ENCODE peak calls at places on chromosome X, in four cellular contexts. C is prostate gland, I is left ventricle myocardium inferior, M is sigmoid colon. Q is an unnamed sample.

GRCh38 chrX:73563740-73564073 is 710 bp downstream of the CHIC1 start:
- DNase-seq in I (no peak), C (no peak), M (no peak), Q (no peak)

GRCh38 chrX:2584216-2584615 is 83.4 kb upstream of the DHRSX start:
- DNase-seq in M (no peak), C (no peak), I (no peak), Q (no peak)

GRCh38 chrX:72060196-72060974 is 71.3 kb downstream of the RTL5 start:
- DNase-seq in M (no peak), I (no peak), C (no peak), Q (no peak)

GRCh38 chrX:30888526-30889146 is 418 bp downstream of the TAB3 start:
- DNase-seq in M (peak; percentile 65), I (no peak), C (no peak), Q (peak; percentile 74)

GRCh38 chrX:19332983-19333382 is 10.7 kb upstream of the PDHA1 start:
- DNase-seq in I (peak; percentile 52), C (no peak), M (no peak), Q (no peak)

GRCh38 chrX:118521435-118521834 is 25.8 kb downstream of the DOCK11 start:
- DNase-seq in I (no peak), C (no peak), M (no peak), Q (no peak)

GRCh38 chrX:64205441-64205734 is at the start of gene AMER1:
- DNase-seq in I (no peak), C (no peak), M (no peak), Q (no peak)

GRCh38 chrX:119693032-119693995 is at the start of gene SEPTIN6:
- DNase-seq in I (peak; percentile 62), M (peak; percentile 83), C (peak; percentile 40), Q (peak; percentile 85)

GRCh38 chrX:150834695-150835094 is 63.8 kb downstream of the CD99L2 start:
- DNase-seq in M (no peak), I (no peak), C (no peak), Q (no peak)

GRCh38 chrX:80817002-80817401 is 7.3 kb upstream of the BRWD3 start:
- DNase-seq in I (no peak), M (no peak), C (no peak), Q (no peak)

GRCh38 chrX:45449982-45450381 is 249.3 kb upstream of the DIPK2B start:
- DNase-seq in I (no peak), C (peak; percentile 8), M (no peak), Q (no peak)

GRCh38 chrX:38627683-38628082 is 66.3 kb downstream of the TSPAN7 start:
- DNase-seq in C (no peak), M (no peak), I (no peak), Q (no peak)

GRCh38 chrX:22060451-22060940 is 28.4 kb downstream of the PHEX start:
- DNase-seq in M (no peak), I (no peak), C (no peak), Q (no peak)

GRCh38 chrX:9955506-9955905 is 11.7 kb upstream of the CLDN34 start:
- DNase-seq in M (no peak), I (no peak), C (no peak), Q (no peak)

GRCh38 chrX:19955306-19955705 is 35.6 kb downstream of the BCLAF3 start:
- DNase-seq in C (no peak), M (no peak), I (no peak), Q (no peak)

GRCh38 chrX:68894142-68894512 is 65.3 kb downstream of the EFNB1 start:
- DNase-seq in I (no peak), M (no peak), C (no peak), Q (no peak)

GRCh38 chrX:68897118-68897517 is 68.3 kb downstream of the EFNB1 start:
- DNase-seq in I (no peak), M (no peak), C (no peak), Q (no peak)

GRCh38 chrX:68896581-68896980 is 67.8 kb downstream of the EFNB1 start:
- DNase-seq in I (no peak), C (no peak), M (no peak), Q (no peak)

GRCh38 chrX:68894513-68895338 is 65.9 kb downstream of the EFNB1 start:
- DNase-seq in C (peak; percentile 42), I (peak; percentile 62), M (peak; percentile 85), Q (peak; percentile 83)

DNA sequence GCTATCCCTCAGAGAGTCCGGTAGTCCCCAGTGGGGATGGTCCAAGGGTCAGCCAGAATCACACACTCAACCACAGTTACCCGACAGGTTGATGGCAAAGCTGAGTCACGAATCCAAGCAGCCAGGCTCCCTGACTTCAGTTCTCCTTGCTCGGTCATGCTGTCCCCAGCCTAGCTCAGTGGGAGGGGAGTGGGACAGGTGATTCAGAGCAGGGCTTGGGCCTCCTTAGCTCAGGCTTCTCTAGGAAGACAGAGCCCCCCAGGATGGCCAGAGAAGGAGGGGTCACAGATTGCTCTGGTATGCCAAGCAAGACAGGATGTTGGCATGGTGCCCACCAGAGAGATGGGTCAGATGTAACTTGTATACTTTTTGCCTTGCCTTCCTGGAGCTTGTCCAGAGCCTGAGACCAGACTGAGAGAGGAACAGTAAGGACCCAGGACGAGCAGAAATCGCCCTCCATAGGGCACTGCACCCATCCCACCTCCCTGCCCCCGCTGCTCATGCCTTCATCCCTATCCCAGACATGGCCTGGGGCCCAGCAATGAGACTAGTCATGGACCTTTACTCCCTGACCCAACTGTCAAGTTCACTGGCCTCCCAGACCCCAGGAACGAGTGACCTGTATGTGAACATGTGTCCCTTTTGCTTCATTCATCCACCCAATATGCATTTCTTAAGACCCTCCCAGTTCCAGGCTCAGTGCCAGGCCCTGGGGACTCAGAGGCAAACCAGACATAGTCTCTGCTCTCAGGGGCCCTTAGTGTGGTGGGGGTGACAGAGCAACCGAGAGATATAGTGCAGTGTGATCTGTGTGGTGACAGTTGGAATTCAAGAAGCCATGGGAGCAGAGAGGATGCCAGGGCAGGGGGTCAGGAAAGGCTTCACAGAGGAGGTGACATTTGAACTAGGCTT is 66.8 kb downstream of the EFNB1 start:
- DNase-seq in C (peak; percentile 35), M (peak; percentile 86), I (no peak), Q (peak; percentile 81)
- H3K4me3 ChIP-seq in C (no peak overlapping the region), M (peak overlapping the region; percentile 17), I (peak overlapping the region; percentile 52), Q (no peak overlapping the region)

GRCh38 chrX:1520350-1520749 is 16.6 kb downstream of the P2RY8 start:
- DNase-seq in M (no peak), C (no peak), I (no peak), Q (no peak)

GRCh38 chrX:1519022-1519497 is 17.9 kb downstream of the P2RY8 start:
- DNase-seq in I (no peak), M (no peak), C (no peak), Q (no peak)

GRCh38 chrX:1524874-1525582 is 12.0 kb downstream of the P2RY8 start:
- DNase-seq in I (no peak), C (no peak), M (no peak), Q (no peak)

GRCh38 chrX:1518512-1518911 is 18.5 kb downstream of the P2RY8 start:
- DNase-seq in C (no peak), M (no peak), I (no peak), Q (no peak)

DNA sequence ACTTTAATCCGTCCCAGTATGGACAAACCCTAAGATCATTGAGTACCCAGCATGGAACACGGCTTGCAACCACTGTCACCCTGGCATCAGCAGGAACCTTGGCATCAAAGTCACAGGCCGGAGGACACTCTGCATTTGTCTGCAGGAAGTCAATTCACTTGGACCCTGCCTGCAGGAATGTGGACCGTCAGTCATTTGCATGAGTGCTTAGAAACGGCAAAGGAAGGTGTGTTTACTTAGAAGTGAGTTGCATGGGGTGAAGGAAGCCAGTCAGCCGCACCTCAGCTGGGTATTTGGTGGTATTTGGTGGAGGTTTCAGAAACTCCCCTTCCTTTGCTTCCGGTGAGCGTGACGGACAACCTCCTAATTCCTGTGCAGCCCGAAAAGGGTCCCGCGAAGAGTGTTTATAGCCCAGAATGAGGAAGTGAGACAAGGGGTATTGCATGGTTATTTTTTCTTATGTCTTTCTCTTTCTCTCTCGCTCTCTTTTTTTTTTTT is 15.5 kb downstream of the P2RY8 start:
- DNase-seq in M (no peak), I (no peak), C (no peak), Q (no peak)
- H3K4me1 ChIP-seq in M (no peaks in the 10 kb centered on the region), I (no peaks in the 10 kb centered on the region), C (no peaks in the 10 kb centered on the region), Q (no peaks in the 10 kb centered on the region)

DNA sequence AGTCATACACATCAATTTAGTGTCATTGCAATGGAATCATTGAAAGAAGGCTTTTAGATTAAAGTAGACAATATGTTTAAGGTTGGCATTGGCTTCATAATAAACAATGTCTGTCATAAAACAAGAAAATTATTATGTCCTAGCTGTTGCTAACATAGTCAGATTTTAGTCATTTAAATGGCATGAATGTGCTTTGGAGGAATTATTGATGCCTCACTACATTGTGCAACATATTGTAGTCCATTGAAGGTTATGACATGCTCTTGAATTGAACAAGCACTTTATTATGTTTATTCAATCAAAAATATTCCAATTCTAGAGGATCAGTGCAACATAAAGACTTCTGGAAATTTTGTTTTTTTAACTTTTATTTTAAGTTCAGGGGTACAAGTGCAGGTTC is 489.8 kb upstream of the AMOT start:
- DNase-seq in M (no peak), I (no peak), C (no peak), Q (no peak)
- H3K27me3 ChIP-seq in M (no peaks in the 10 kb centered on the region), I (no peaks in the 10 kb centered on the region), C (no peaks in the 10 kb centered on the region), Q (no peaks in the 10 kb centered on the region)

GRCh38 chrX:11531226-11531625 is 134.5 kb downstream of the ARHGAP6 start:
- DNase-seq in M (no peak), I (no peak), C (peak; percentile 4), Q (no peak)

GRCh38 chrX:11535156-11535919 is 130.4 kb downstream of the ARHGAP6 start:
- DNase-seq in C (no peak), M (no peak), I (no peak), Q (no peak)

GRCh38 chrX:11533211-11533651 is 132.5 kb downstream of the ARHGAP6 start:
- DNase-seq in C (peak; percentile 5), M (no peak), I (no peak), Q (no peak)

GRCh38 chrX:11530621-11531020 is 135.1 kb downstream of the ARHGAP6 start:
- DNase-seq in C (no peak), I (no peak), M (no peak), Q (no peak)

GRCh38 chrX:11532291-11533075 is 133.2 kb downstream of the ARHGAP6 start:
- DNase-seq in M (no peak), I (no peak), C (no peak), Q (no peak)
- H3K4me3 ChIP-seq in M (no peak overlapping the region), I (no peak overlapping the region), C (no peak overlapping the region), Q (no peak overlapping the region)

DNA sequence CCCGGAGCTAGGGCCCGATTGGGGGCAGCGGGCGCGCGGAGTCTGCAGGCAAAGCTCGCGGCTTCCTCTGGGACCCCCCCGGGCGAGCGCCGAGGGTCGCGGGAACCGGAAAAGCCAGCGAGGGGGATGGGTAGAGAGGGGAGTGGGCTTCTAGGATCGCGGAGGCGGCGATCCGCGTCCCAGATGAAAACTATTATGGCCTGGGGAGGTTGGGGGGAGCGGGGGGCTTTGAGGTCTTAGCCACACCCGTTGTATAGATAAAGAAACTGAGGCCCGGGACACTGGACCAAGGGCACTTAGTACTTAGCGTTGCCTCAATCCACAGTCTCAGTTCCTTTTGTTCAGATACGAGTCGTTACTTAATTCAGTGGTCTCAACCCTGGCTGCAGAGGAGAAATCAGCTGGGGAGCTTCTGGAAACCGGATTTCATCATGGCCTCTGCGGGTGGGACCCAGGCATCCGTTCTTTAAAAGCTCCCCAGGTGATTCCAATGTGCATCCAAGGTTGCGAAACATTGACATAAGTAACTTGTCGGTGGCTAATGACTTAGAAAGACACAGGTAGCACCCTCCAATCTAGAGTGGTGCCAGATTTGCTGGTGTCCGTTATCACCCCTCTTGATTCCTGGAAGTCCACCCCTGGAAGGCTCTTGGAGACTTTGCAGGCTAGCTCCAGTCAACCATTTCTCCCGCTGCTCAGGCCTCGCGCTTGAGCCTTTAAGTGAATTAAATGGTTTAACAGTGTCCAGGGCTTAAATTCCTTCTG is 90.7 kb downstream of the GEMIN8 start:
- DNase-seq in C (no peak), I (no peak), M (no peak), Q (no peak)
- H3K4me1 ChIP-seq in C (no peaks in the 10 kb centered on the region), I (peaks cover 6% of the 10 kb centered on the region), M (no peaks in the 10 kb centered on the region), Q (no peaks in the 10 kb centered on the region)

Q was measured in aorta.